ENCODE peak calls at places on chromosomes 12 and 14, in five cellular contexts. F, S, P, X and Y are unnamed samples.

GRCh38 chr12:48998497-48999353 is 450 bp downstream of the DDN start:
- DNase-seq in S (peak), X (no peak), P (no peak), F (no peak), Y (peak)

GRCh38 chr14:74572829-74573360 is 39.1 kb downstream of the LTBP2 start:
- DNase-seq in X (no peak), S (no peak), F (no peak), P (no peak), Y (no peak)

GRCh38 chr12:123058471-123058870 is 78.0 kb downstream of the ARL6IP4 start:
- DNase-seq in P (no peak), X (peak), F (no peak), S (no peak), Y (no peak)

GRCh38 chr12:49902399-49903350 is 1.0 kb downstream of the FAIM2 start:
- DNase-seq in X (no peak), F (no peak), P (peak), S (no peak), Y (no peak)

GRCh38 chr12:132014092-132014914 is 64.6 kb downstream of the EP400 start:
- DNase-seq in F (no peak), X (no peak), P (no peak), S (peak), Y (no peak)

GRCh38 chr12:54984602-54985376 is at the start of gene TESPA1:
- DNase-seq in X (peak), P (peak), S (no peak), F (no peak), Y (peak)

GRCh38 chr14:20624495-20625070 is 16.9 kb downstream of the OR6S1 start:
- DNase-seq in S (no peak), F (peak), P (peak), X (peak), Y (peak)

GRCh38 chr12:116278667-116279066 is 1.2 kb upstream of the MED13L start:
- DNase-seq in P (no peak), S (no peak), F (no peak), X (no peak), Y (no peak)

GRCh38 chr12:121915841-121916321 is 2.5 kb upstream of the CFAP251 start:
- DNase-seq in X (no peak), F (no peak), P (no peak), S (no peak), Y (no peak)

GRCh38 chr12:53956251-53956887 is 1.7 kb downstream of the HOXC12 start:
- DNase-seq in P (no peak), F (no peak), S (no peak), X (no peak), Y (no peak)

GRCh38 chr12:118058227-118058626 is 2.8 kb downstream of the WSB2 start:
- DNase-seq in P (no peak), X (no peak), F (no peak), S (no peak), Y (no peak)

GRCh38 chr12:116962197-116962596 is 51.4 kb downstream of the FBXW8 start:
- DNase-seq in P (no peak), X (no peak), F (no peak), S (no peak), Y (no peak)

GRCh38 chr12:107912421-107913004 is 138.0 kb downstream of the ASCL4 start:
- DNase-seq in S (peak), F (peak), P (peak), X (no peak), Y (peak)

GRCh38 chr12:94149781-94150482 is 1.6 kb downstream of the PLXNC1 start:
- DNase-seq in F (no peak), P (peak), X (peak), S (peak), Y (peak)

GRCh38 chr12:96164951-96165858 is 29.0 kb upstream of the ELK3 start:
- DNase-seq in F (no peak), P (no peak), S (no peak), X (no peak), Y (no peak)

GRCh38 chr12:79927772-79928474 is 7.0 kb downstream of the PPP1R12A start:
- DNase-seq in X (no peak), P (no peak), S (no peak), F (no peak), Y (no peak)

DNA sequence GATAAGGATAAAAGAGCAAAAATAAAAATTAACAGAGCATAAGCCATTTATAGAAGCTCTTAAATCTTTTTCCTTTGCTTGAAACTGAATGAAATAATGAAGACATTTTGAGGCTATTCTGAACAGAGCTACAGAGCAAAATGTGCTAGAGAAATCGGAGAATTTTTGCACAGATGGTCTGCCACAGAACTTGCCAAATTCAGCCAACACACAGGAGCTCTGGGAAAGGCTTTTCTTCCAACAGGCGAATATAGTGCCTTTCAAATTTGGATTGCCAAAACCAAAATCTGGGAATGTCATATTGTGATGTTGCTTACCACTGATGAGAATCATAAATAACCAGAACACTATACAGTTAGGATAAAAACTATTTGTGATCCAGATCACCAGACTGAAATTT is 406.3 kb downstream of the RPL10L start:
- DNase-seq in S (no peak), X (no peak), P (no peak), F (no peak), Y (no peak)
- TF ChIP-seq EP300 in S (no peak), X (no peak), P (no peak), F (no peak), Y (no peak)

GRCh38 chr14:75976838-75977237 is 5.0 kb downstream of the TGFB3 start:
- DNase-seq in S (no peak), X (no peak), F (no peak), P (no peak), Y (no peak)
- TF ChIP-seq EP300 in S (no peak), X (no peak), F (no peak), P (no peak), Y (no peak)

GRCh38 chr12:497501-498160 is 37.9 kb downstream of the B4GALNT3 start:
- DNase-seq in X (no peak), F (no peak), P (no peak), S (no peak), Y (peak)
- TF ChIP-seq EP300 in X (no peak), F (no peak), P (no peak), S (no peak), Y (no peak)

GRCh38 chr12:6752931-6753771 is at the start of gene MLF2:
- DNase-seq in P (peak), F (peak), X (peak), S (peak), Y (peak)
- TF ChIP-seq EP300 in P (no peak), F (no peak), X (no peak), S (no peak), Y (no peak)

GRCh38 chr14:88562831-88563686 is at the start of gene ZC3H14:
- DNase-seq in F (peak), P (peak), X (peak), S (peak), Y (peak)
- TF ChIP-seq EP300 in F (no peak), P (no peak), X (no peak), S (no peak), Y (no peak)

GRCh38 chr14:68295316-68295816 is 475.8 kb downstream of the RAD51B start:
- DNase-seq in X (no peak), S (no peak), F (no peak), P (no peak), Y (no peak)
- TF ChIP-seq EP300 in X (no peak), S (no peak), F (no peak), P (no peak), Y (no peak)

DNA sequence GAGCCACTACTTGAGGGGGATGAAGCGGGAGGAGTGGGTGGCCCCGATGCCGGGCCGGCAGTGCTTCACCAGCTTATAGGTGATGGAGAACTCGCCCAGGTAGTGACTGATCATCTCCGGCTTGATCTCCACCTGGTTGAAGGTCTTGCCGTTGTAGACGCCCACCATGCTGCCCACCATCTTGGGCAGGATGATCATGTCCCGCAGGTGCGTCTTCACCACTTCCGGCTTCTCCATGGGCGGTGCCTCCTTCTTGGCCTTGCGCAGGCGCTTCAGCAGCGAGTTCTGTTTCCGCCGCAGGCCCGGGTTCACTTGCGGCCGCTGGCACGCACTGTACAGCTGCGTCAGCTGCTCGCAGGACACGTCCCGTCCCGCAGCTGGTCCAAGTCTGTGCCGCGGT is 3.4 kb downstream of the TIGAR start:
- DNase-seq in S (peak), P (no peak), X (no peak), F (no peak), Y (no peak)
- TF ChIP-seq EP300 in S (no peak), P (no peak), X (no peak), F (no peak), Y (no peak)

GRCh38 chr14:49945448-49946319 is 52.8 kb downstream of the ARF6 start:
- DNase-seq in X (no peak), F (no peak), S (no peak), P (no peak), Y (no peak)

GRCh38 chr14:49939884-49940510 is 47.1 kb downstream of the ARF6 start:
- DNase-seq in S (no peak), F (no peak), X (no peak), P (no peak), Y (no peak)

GRCh38 chr14:49942090-49942489 is 49.2 kb downstream of the ARF6 start:
- DNase-seq in F (no peak), P (peak), S (no peak), X (no peak), Y (no peak)

GRCh38 chr14:49944501-49944900 is 51.6 kb downstream of the ARF6 start:
- DNase-seq in X (no peak), P (no peak), S (no peak), F (no peak), Y (no peak)

GRCh38 chr14:49940805-49941421 is 48.0 kb downstream of the ARF6 start:
- DNase-seq in S (no peak), P (no peak), F (no peak), X (no peak), Y (no peak)
- TF ChIP-seq EP300 in S (no peak), P (no peak), F (no peak), X (no peak), Y (no peak)

GRCh38 chr14:100677925-100678765 is 48.5 kb upstream of the DLK1 start:
- DNase-seq in S (no peak), F (no peak), P (peak), X (no peak), Y (peak)
- TF ChIP-seq EP300 in S (no peak), F (no peak), P (no peak), X (no peak), Y (no peak)